ENCODE peak calls at places on chromosomes 5 and 9, in five cellular contexts. D, O, C, G and B are unnamed samples.

GRCh38 chr5:141992349-141992963 is 20.4 kb downstream of the GNPDA1 start:
- DNase-seq in D (no peak), O (peak; percentile 83), C (peak; percentile 27), G (peak; percentile 82), B (peak; percentile 53)

GRCh38 chr9:97978706-97979105 is 4.4 kb upstream of the ANP32B start:
- DNase-seq in D (no peak), O (no peak), C (no peak), G (no peak), B (no peak)

GRCh38 chr9:85521331-85522197 is 220.2 kb downstream of the AGTPBP1 start:
- DNase-seq in D (peak; percentile 49), O (no peak), C (no peak), G (no peak), B (no peak)

GRCh38 chr5:138953370-138954256 is 78.5 kb upstream of the LRRTM2 start:
- DNase-seq in D (peak; percentile 88), O (no peak), C (peak; percentile 49), G (peak; percentile 62), B (peak; percentile 32)

GRCh38 chr5:16616536-16617271 is at the start of gene RETREG1:
- DNase-seq in D (peak; percentile 63), O (peak; percentile 80), C (peak; percentile 47), G (peak; percentile 62), B (peak; percentile 74)

GRCh38 chr5:164422400-164422799 is 917.0 kb downstream of the MAT2B start:
- DNase-seq in D (no peak), O (peak; percentile 11), C (no peak), G (peak; percentile 65), B (no peak)

GRCh38 chr5:1555011-1555807 is 31.4 kb upstream of the LPCAT1 start:
- DNase-seq in D (no peak), O (no peak), C (peak; percentile 95), G (no peak), B (peak; percentile 96)

GRCh38 chr9:124858330-124859046 is 3.3 kb downstream of the RPL35 start:
- DNase-seq in D (no peak), O (no peak), C (no peak), G (no peak), B (no peak)

GRCh38 chr9:126514037-126514821 is 99.5 kb upstream of the LMX1B start:
- DNase-seq in D (no peak), O (peak; percentile 91), C (no peak), G (peak; percentile 83), B (peak; percentile 67)

GRCh38 chr9:98860871-98861293 is 53.4 kb downstream of the GALNT12 start:
- DNase-seq in D (no peak), O (no peak), C (no peak), G (peak; percentile 57), B (no peak)

GRCh38 chr5:176647030-176647869 is at the start of gene TSPAN17:
- DNase-seq in D (peak; percentile 100), O (peak; percentile 100), C (peak; percentile 93), G (peak; percentile 100), B (peak; percentile 98)

GRCh38 chr5:95610546-95610945 is 9.3 kb upstream of the GPR150 start:
- DNase-seq in D (no peak), O (peak; percentile 43), C (no peak), G (no peak), B (no peak)

GRCh38 chr9:74463825-74464224 is 33.3 kb upstream of the RORB start:
- DNase-seq in D (no peak), O (no peak), C (no peak), G (no peak), B (no peak)

GRCh38 chr5:64015824-64016223 is 53.6 kb upstream of the HTR1A start:
- DNase-seq in D (no peak), O (no peak), C (no peak), G (no peak), B (no peak)

GRCh38 chr9:74800226-74800625 is 87.5 kb downstream of the TRPM6 start:
- DNase-seq in D (no peak), O (no peak), C (peak; percentile 50), G (no peak), B (peak; percentile 82)

GRCh38 chr9:98484218-98484617 is 224.5 kb downstream of the GABBR2 start:
- DNase-seq in D (no peak), O (no peak), C (no peak), G (no peak), B (no peak)

GRCh38 chr5:149549461-149550266 is 1.6 kb downstream of the CSNK1A1 start:
- DNase-seq in D (no peak), O (peak; percentile 56), C (peak; percentile 77), G (peak; percentile 68), B (no peak)

GRCh38 chr5:77449277-77449676 is 42.8 kb downstream of the WDR41 start:
- DNase-seq in D (no peak), O (no peak), C (no peak), G (no peak), B (no peak)